ENCODE peak calls at places on chromosomes 3 and 15, in nine cellular contexts. Z is lower leg skin, P is Calu3, O is right lobe of liver, Q is psoas muscle, K is AG09309, S is heart right ventricle, C is cardiac fibroblast, L is body of pancreas. D is an unnamed sample.

GRCh38 chr3:178088930-178089329 is 447.3 kb upstream of the KCNMB2 start:
- DNase-seq in O (no peak), Z (no peak), C (no peak), Q (no peak), K (no peak), P (no peak), L (no peak), S (no peak), D (no peak)

GRCh38 chr3:180390313-180390712 is 211.7 kb upstream of the TTC14 start:
- DNase-seq in K (no peak), L (no peak), O (no peak), S (no peak), Z (no peak), C (no peak), Q (no peak), P (no peak), D (no peak)

GRCh38 chr3:195104340-195104739 is 166.6 kb downstream of the XXYLT1 start:
- DNase-seq in L (peak; percentile 29), Q (no peak), Z (no peak), S (no peak), P (no peak), O (no peak), K (no peak), C (no peak), D (no peak)

GRCh38 chr15:31302778-31303433 is 23.7 kb upstream of the KLF13 start:
- DNase-seq in K (no peak), P (no peak), Z (peak; percentile 13), O (no peak), C (no peak), L (no peak), S (peak; percentile 3), Q (peak; percentile 47), D (no peak)

GRCh38 chr3:52280046-52280445 is 1.6 kb upstream of the WDR82 start:
- DNase-seq in K (no peak), P (no peak), Q (no peak), O (no peak), C (peak; percentile 68), S (no peak), L (no peak), Z (no peak), D (no peak)

GRCh38 chr15:77821188-77821958 is 188.7 kb upstream of the LINGO1 start:
- DNase-seq in P (peak; percentile 82), S (peak; percentile 48), C (peak; percentile 65), K (no peak), Z (no peak), O (peak; percentile 62), Q (no peak), L (peak; percentile 71), D (peak; percentile 87)

GRCh38 chr15:60708684-60709083 is 229.7 kb upstream of the ICE2 start:
- DNase-seq in O (no peak), P (no peak), S (no peak), Q (no peak), Z (no peak), K (peak; percentile 52), C (peak; percentile 38), L (no peak), D (no peak)

GRCh38 chr3:105868450-105868744 is 415 bp downstream of the CBLB start:
- DNase-seq in Z (peak; percentile 37), C (peak; percentile 65), K (no peak), Q (peak; percentile 78), L (peak; percentile 69), P (peak; percentile 53), O (peak; percentile 68), S (peak; percentile 57), D (peak; percentile 28)

GRCh38 chr15:50312636-50313035 is 42.4 kb downstream of the GABPB1 start:
- DNase-seq in O (no peak), C (no peak), P (no peak), S (no peak), Z (no peak), K (no peak), Q (no peak), L (no peak), D (no peak)

GRCh38 chr15:61764141-61764540 is 296.1 kb downstream of the VPS13C start:
- DNase-seq in L (no peak), Z (no peak), S (no peak), K (no peak), P (no peak), C (no peak), Q (no peak), O (no peak), D (no peak)

GRCh38 chr15:77904436-77904821 is 173.1 kb downstream of the TBC1D2B start:
- DNase-seq in C (no peak), O (peak; percentile 30), L (no peak), Q (no peak), P (no peak), K (no peak), S (no peak), Z (no peak), D (no peak)

GRCh38 chr15:74402873-74403589 is 30.7 kb downstream of the SEMA7A start:
- DNase-seq in L (no peak), O (no peak), S (peak; percentile 16), K (no peak), Q (no peak), Z (no peak), P (no peak), C (no peak), D (no peak)

GRCh38 chr3:133881987-133882825 is 13.5 kb downstream of the RAB6B start:
- DNase-seq in K (no peak), O (peak; percentile 31), P (no peak), Q (no peak), S (no peak), C (no peak), L (no peak), Z (no peak), D (no peak)

GRCh38 chr3:185498503-185499396 is at the start of gene TMEM41A:
- DNase-seq in P (peak; percentile 99), S (peak; percentile 95), K (peak; percentile 52), L (peak; percentile 96), Q (peak; percentile 96), O (peak; percentile 97), Z (peak; percentile 92), C (peak; percentile 94), D (peak; percentile 95)
- TF ChIP-seq CTCF in P (no peak), S (peak; percentile 8), K (peak; percentile 12), L (no peak), Q (no peak), O (no peak), Z (no peak), C (no peak), D (no peak)

GRCh38 chr3:40186508-40186907 is 123.0 kb upstream of the EIF1B start:
- DNase-seq in C (no peak), Z (no peak), L (peak; percentile 44), P (peak; percentile 12), K (no peak), O (peak; percentile 56), S (no peak), Q (no peak), D (no peak)

GRCh38 chr3:40179016-40179415 is 130.5 kb upstream of the EIF1B start:
- DNase-seq in Q (peak; percentile 84), S (peak; percentile 61), L (peak; percentile 86), K (peak; percentile 33), C (peak; percentile 81), O (peak; percentile 73), Z (peak; percentile 57), P (peak; percentile 82), D (peak; percentile 96)

GRCh38 chr3:40185029-40185695 is 124.3 kb upstream of the EIF1B start:
- DNase-seq in S (no peak), O (no peak), Q (no peak), C (no peak), P (no peak), L (no peak), Z (no peak), K (no peak), D (no peak)

GRCh38 chr3:40178012-40178594 is 131.4 kb upstream of the EIF1B start:
- DNase-seq in P (no peak), C (no peak), O (no peak), L (no peak), Z (no peak), S (no peak), K (no peak), Q (no peak), D (peak; percentile 52)

GRCh38 chr3:40181182-40181581 is 128.3 kb upstream of the EIF1B start:
- DNase-seq in O (no peak), S (no peak), Q (no peak), C (no peak), K (no peak), P (no peak), L (no peak), Z (no peak), D (no peak)
- TF ChIP-seq CTCF in O (no peak), S (no peak), Q (no peak), C (peak; percentile 5), K (no peak), P (no peak), L (no peak), Z (no peak), D (no peak)

GRCh38 chr15:91380114-91380513 is 280.1 kb downstream of the SV2B start:
- DNase-seq in Q (no peak), K (no peak), L (no peak), C (no peak), P (no peak), Z (no peak), O (no peak), S (no peak), D (no peak)
- TF ChIP-seq CTCF in Q (no peak), K (no peak), L (no peak), C (no peak), P (no peak), Z (no peak), O (no peak), S (no peak), D (no peak)

GRCh38 chr15:84778194-84778593 is 29.8 kb downstream of the ZNF592 start:
- DNase-seq in S (no peak), Z (no peak), O (no peak), K (no peak), Q (no peak), L (no peak), P (no peak), C (no peak), D (no peak)
- TF ChIP-seq CTCF in S (no peak), Z (no peak), O (no peak), K (no peak), Q (no peak), L (no peak), P (no peak), C (no peak), D (no peak)

DNA sequence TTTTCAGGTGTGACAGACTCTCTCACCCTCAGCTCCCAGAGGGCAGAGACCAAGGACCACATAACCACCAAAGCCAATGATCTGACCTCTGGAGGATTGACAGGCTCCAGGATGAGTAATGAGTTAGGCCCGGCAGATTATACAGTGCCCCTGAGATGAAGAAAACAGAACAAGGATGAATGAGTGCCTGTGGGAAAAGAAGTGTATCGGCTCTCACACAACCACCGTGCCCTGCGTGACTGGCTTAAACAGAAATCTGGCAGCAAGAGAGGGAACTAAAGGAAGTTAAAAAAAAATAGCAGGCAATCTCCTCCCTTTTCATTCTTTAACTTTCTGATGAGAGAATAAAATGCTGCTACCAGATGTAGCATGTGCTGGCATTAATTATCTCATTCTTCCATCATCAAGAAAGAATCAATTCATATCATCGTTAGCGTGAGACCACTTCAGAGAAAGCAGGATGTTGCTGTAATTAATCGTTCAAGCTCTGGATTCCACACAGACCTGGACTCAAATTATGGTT is 227.5 kb upstream of the COL8A1 start:
- DNase-seq in K (peak; percentile 96), C (peak; percentile 75), Q (no peak), O (no peak), P (no peak), L (no peak), Z (no peak), S (no peak), D (no peak)
- TF ChIP-seq CTCF in K (no peak), C (no peak), Q (no peak), O (no peak), P (no peak), L (no peak), Z (no peak), S (no peak), D (no peak)

GRCh38 chr3:46411271-46411670 is 4.2 kb downstream of the CCRL2 start:
- DNase-seq in L (no peak), P (no peak), C (no peak), O (no peak), Q (no peak), S (no peak), Z (no peak), K (no peak), D (no peak)
- TF ChIP-seq CTCF in L (no peak), P (no peak), C (no peak), O (no peak), Q (no peak), S (no peak), Z (no peak), K (peak; percentile 8), D (no peak)

D was measured in dorsolateral prefrontal cortex.